ENCODE peak calls at places on chromosomes 6 and 20, in eight cellular contexts. X, U, P, F, J, M, E and A are unnamed samples.
A peak's percentile ranks its signal among the peaks of the same experiment; 100 is the strongest.

GRCh38 chr20:56518999-56519398 is 5.5 kb upstream of the FAM209A start:
- DNase-seq in X (no peak), U (no peak), P (no peak), F (no peak), J (no peak), M (no peak), E (no peak), A (no peak)

GRCh38 chr20:1440024-1440423 is 26.6 kb downstream of the NSFL1C start:
- DNase-seq in X (no peak), U (no peak), P (no peak), F (no peak), J (no peak), M (no peak), E (peak; percentile 27), A (no peak)

GRCh38 chr6:17281100-17281496 is at the start of gene RBM24:
- DNase-seq in X (peak; percentile 82), U (peak; percentile 60), P (peak; percentile 33), F (peak; percentile 66), J (peak; percentile 48), M (no peak), E (peak; percentile 85), A (no peak)

GRCh38 chr20:63381781-63382431 is 20.8 kb upstream of the CHRNA4 start:
- DNase-seq in X (no peak), U (no peak), P (peak; percentile 86), F (no peak), J (peak; percentile 64), M (no peak), E (peak; percentile 82), A (no peak)

GRCh38 chr20:20463933-20464374 is 96.0 kb downstream of the INSM1 start:
- DNase-seq in X (no peak), U (no peak), P (peak; percentile 33), F (no peak), J (no peak), M (no peak), E (no peak), A (no peak)

GRCh38 chr6:167394820-167395219 is 69.9 kb downstream of the TTLL2 start:
- DNase-seq in X (peak; percentile 29), U (no peak), P (no peak), F (no peak), J (no peak), M (no peak), E (no peak), A (no peak)

GRCh38 chr6:29731281-29731680 is 8.0 kb downstream of the HLA-F start:
- DNase-seq in X (no peak), U (no peak), P (no peak), F (no peak), J (no peak), M (no peak), E (no peak), A (no peak)

GRCh38 chr6:3489961-3490621 is 33.2 kb upstream of the SLC22A23 start:
- DNase-seq in X (no peak), U (no peak), P (no peak), F (no peak), J (no peak), M (no peak), E (no peak), A (no peak)

GRCh38 chr20:15362849-15363248 is 1025.4 kb upstream of the FLRT3 start:
- DNase-seq in X (no peak), U (no peak), P (no peak), F (no peak), J (no peak), M (no peak), E (no peak), A (no peak)

GRCh38 chr6:53547166-53547814 is 2.4 kb upstream of the GCLC start:
- DNase-seq in X (no peak), U (no peak), P (no peak), F (no peak), J (no peak), M (peak; percentile 1), E (no peak), A (no peak)

GRCh38 chr6:3471711-3472110 is 14.9 kb upstream of the SLC22A23 start:
- DNase-seq in X (no peak), U (no peak), P (no peak), F (no peak), J (no peak), M (no peak), E (peak; percentile 54), A (no peak)

GRCh38 chr6:89433637-89434499 is 916 bp downstream of the ANKRD6 start:
- DNase-seq in X (peak; percentile 70), U (peak; percentile 37), P (peak; percentile 53), F (no peak), J (no peak), M (no peak), E (no peak), A (peak; percentile 81)